ENCODE peak calls at places on chromosomes 11 and 22, in five cellular contexts. D, F, V, I and G are unnamed samples.

GRCh38 chr11:115075340-115075739 is 397.0 kb downstream of the NXPE2 start:
- DNase-seq in D (no peak), F (no peak), V (no peak), I (no peak), G (no peak)

GRCh38 chr22:35154937-35155387 is 89.0 kb downstream of the ISX start:
- DNase-seq in D (peak; percentile 68), F (no peak), V (peak; percentile 53), I (peak; percentile 75), G (peak; percentile 63)

GRCh38 chr11:120180571-120181445 is 30.0 kb upstream of the OAF start:
- DNase-seq in D (no peak), F (peak; percentile 26), V (no peak), I (no peak), G (no peak)

GRCh38 chr22:24230911-24231656 is 13.8 kb downstream of the GGT5 start:
- DNase-seq in D (no peak), F (no peak), V (peak; percentile 58), I (no peak), G (peak; percentile 70)

GRCh38 chr22:26666035-26666338 is 8.6 kb downstream of the MIAT start:
- DNase-seq in D (no peak), F (no peak), V (no peak), I (no peak), G (no peak)

GRCh38 chr11:95849087-95849825 is 59.0 kb downstream of the CEP57 start:
- DNase-seq in D (peak; percentile 76), F (no peak), V (peak; percentile 44), I (peak; percentile 75), G (peak; percentile 70)

GRCh38 chr11:102260241-102260640 is 57.0 kb upstream of the BIRC3 start:
- DNase-seq in D (no peak), F (no peak), V (no peak), I (no peak), G (no peak)

GRCh38 chr22:39173787-39174497 is 21.5 kb upstream of the CBX7 start:
- DNase-seq in D (no peak), F (no peak), V (peak; percentile 23), I (no peak), G (peak; percentile 43)

GRCh38 chr11:101401245-101401644 is 182.6 kb downstream of the TRPC6 start:
- DNase-seq in D (no peak), F (no peak), V (no peak), I (no peak), G (no peak)

GRCh38 chr11:100546714-100547113 is 140.4 kb upstream of the ARHGAP42 start:
- DNase-seq in D (peak; percentile 89), F (no peak), V (peak; percentile 16), I (no peak), G (peak; percentile 71)

GRCh38 chr22:33898121-33898520 is 22.2 kb downstream of the LARGE1 start:
- DNase-seq in D (no peak), F (no peak), V (no peak), I (no peak), G (no peak)

GRCh38 chr11:133503776-133504175 is 28.5 kb downstream of the OPCML start:
- DNase-seq in D (no peak), F (no peak), V (no peak), I (no peak), G (no peak)

GRCh38 chr11:44434191-44434590 is 124.3 kb upstream of the ALX4 start:
- DNase-seq in D (no peak), F (no peak), V (no peak), I (no peak), G (no peak)

GRCh38 chr22:50153056-50153755 is 17.3 kb upstream of the PANX2 start:
- DNase-seq in D (no peak), F (no peak), V (no peak), I (no peak), G (no peak)

GRCh38 chr11:69867076-69868002 is 48.1 kb upstream of the FGF3 start:
- DNase-seq in D (peak; percentile 27), F (no peak), V (no peak), I (peak; percentile 36), G (peak; percentile 35)

GRCh38 chr11:76788661-76789442 is 5.7 kb downstream of the TSKU start:
- DNase-seq in D (peak; percentile 94), F (no peak), V (peak; percentile 90), I (peak; percentile 74), G (no peak)

GRCh38 chr11:68374531-68374930 is 62.1 kb downstream of the LRP5 start:
- DNase-seq in D (no peak), F (no peak), V (no peak), I (no peak), G (no peak)

GRCh38 chr11:72758304-72758689 is 6.1 kb upstream of the ARAP1 start:
- DNase-seq in D (peak; percentile 53), F (no peak), V (no peak), I (no peak), G (no peak)

GRCh38 chr11:117836077-117836960 is 11.8 kb upstream of the FXYD2 start:
- DNase-seq in D (no peak), F (no peak), V (peak; percentile 4), I (no peak), G (peak; percentile 34)

GRCh38 chr22:26215766-26216165 is 46.5 kb downstream of the SEZ6L start:
- DNase-seq in D (no peak), F (no peak), V (no peak), I (no peak), G (no peak)

GRCh38 chr11:86360775-86361395 is 13.8 kb upstream of the CCDC81 start:
- DNase-seq in D (peak; percentile 44), F (no peak), V (no peak), I (no peak), G (no peak)

GRCh38 chr11:1557904-1558831 is 13.9 kb downstream of the DUSP8 start:
- DNase-seq in D (peak; percentile 65), F (no peak), V (peak; percentile 66), I (no peak), G (no peak)

GRCh38 chr11:73415854-73416615 is 39.8 kb downstream of the RELT start:
- DNase-seq in D (no peak), F (no peak), V (no peak), I (no peak), G (no peak)

GRCh38 chr11:63944987-63945386 is 6.2 kb downstream of the NAA40 start:
- DNase-seq in D (no peak), F (no peak), V (peak; percentile 42), I (no peak), G (peak; percentile 75)

GRCh38 chr11:47248664-47249377 is at the start of gene ACP2:
- DNase-seq in D (peak; percentile 85), F (peak; percentile 69), V (peak; percentile 91), I (peak; percentile 91), G (peak; percentile 90)

GRCh38 chr22:45286854-45287551 is 2.3 kb downstream of the UPK3A start:
- DNase-seq in D (no peak), F (no peak), V (no peak), I (peak; percentile 67), G (no peak)

GRCh38 chr11:61380914-61381313 is 11.5 kb upstream of the TMEM216 start:
- DNase-seq in D (no peak), F (no peak), V (no peak), I (no peak), G (no peak)

GRCh38 chr22:20019661-20020532 is 1.0 kb upstream of the TANGO2 start:
- DNase-seq in D (no peak), F (no peak), V (no peak), I (no peak), G (no peak)

GRCh38 chr11:131841028-131841427 is 470.6 kb downstream of the NTM start:
- DNase-seq in D (no peak), F (no peak), V (no peak), I (no peak), G (no peak)

GRCh38 chr22:50572965-50573364 is 5.3 kb downstream of the CPT1B start:
- DNase-seq in D (no peak), F (no peak), V (no peak), I (no peak), G (no peak)

GRCh38 chr11:2751523-2752203 is 51.9 kb upstream of the KCNQ1OT1 start:
- DNase-seq in D (no peak), F (no peak), V (peak; percentile 2), I (peak; percentile 16), G (no peak)

GRCh38 chr11:65316311-65316978 is 1.8 kb downstream of the CDC42EP2 start:
- DNase-seq in D (peak; percentile 74), F (no peak), V (peak; percentile 34), I (no peak), G (no peak)

GRCh38 chr11:35160248-35160820 is 21.4 kb downstream of the CD44 start:
- DNase-seq in D (no peak), F (no peak), V (no peak), I (no peak), G (no peak)

GRCh38 chr11:122593473-122594420 is 61.8 kb upstream of the UBASH3B start:
- DNase-seq in D (no peak), F (no peak), V (no peak), I (no peak), G (no peak)

GRCh38 chr11:73521621-73522020 is 76.3 kb downstream of the FAM168A start:
- DNase-seq in D (peak; percentile 7), F (no peak), V (no peak), I (no peak), G (no peak)

GRCh38 chr11:116792869-116793475 is 1.3 kb upstream of the APOA5 start:
- DNase-seq in D (peak; percentile 66), F (no peak), V (no peak), I (no peak), G (no peak)

GRCh38 chr11:118953265-118953664 is 2.8 kb upstream of the UPK2 start:
- DNase-seq in D (no peak), F (no peak), V (no peak), I (peak; percentile 63), G (no peak)

GRCh38 chr22:21669026-21669425 is 3.2 kb downstream of the PPIL2 start:
- DNase-seq in D (no peak), F (no peak), V (no peak), I (no peak), G (no peak)